ENCODE peak calls at places on chromosomes 6 and 20, in seven cellular contexts. Z is lower leg skin, H is endothelial cell of umbilical vein, U is adrenal gland, V is HCT116, C is WTC11, R is AG09309. K is an unnamed sample.

GRCh38 chr6:154261688-154262397 is 94.8 kb downstream of the IPCEF1 start:
- DNase-seq in Z (no peak), H (no peak), U (no peak), V (no peak), C (no peak), R (no peak), K (no peak)

GRCh38 chr6:90078513-90079289 is 184.4 kb downstream of the GJA10 start:
- DNase-seq in Z (no peak), H (no peak), U (no peak), V (no peak), C (no peak), R (no peak), K (no peak)

GRCh38 chr20:36277546-36277945 is 28.6 kb upstream of the DLGAP4 start:
- DNase-seq in Z (no peak), H (no peak), U (no peak), V (no peak), C (no peak), R (no peak), K (no peak)

GRCh38 chr6:148967546-148967945 is 220.7 kb downstream of the UST start:
- DNase-seq in Z (no peak), H (no peak), U (no peak), V (no peak), C (peak; percentile 41), R (no peak), K (no peak)

GRCh38 chr6:165834613-165835259 is 171.7 kb upstream of the PDE10A start:
- DNase-seq in Z (peak; percentile 26), H (no peak), U (no peak), V (no peak), C (no peak), R (no peak), K (no peak)

GRCh38 chr20:61041481-61041880 is 210.6 kb upstream of the CDH4 start:
- DNase-seq in Z (no peak), H (no peak), U (no peak), V (no peak), C (no peak), R (no peak), K (no peak)

GRCh38 chr6:2562721-2563120 is 188.0 kb downstream of the MYLK4 start:
- DNase-seq in Z (no peak), H (no peak), U (no peak), V (no peak), C (no peak), R (no peak), K (no peak)

GRCh38 chr20:52614036-52614863 is 357.9 kb upstream of the TSHZ2 start:
- DNase-seq in Z (no peak), H (peak; percentile 2), U (no peak), V (no peak), C (no peak), R (no peak), K (no peak)

GRCh38 chr6:107768044-107768443 is 56.1 kb downstream of the SCML4 start:
- DNase-seq in Z (no peak), H (no peak), U (no peak), V (no peak), C (no peak), R (no peak), K (no peak)

GRCh38 chr6:30884521-30885480 is 482 bp downstream of the DDR1 start:
- DNase-seq in Z (peak; percentile 54), H (no peak), U (peak; percentile 56), V (no peak), C (peak; percentile 57), R (no peak), K (peak; percentile 28)

DNA sequence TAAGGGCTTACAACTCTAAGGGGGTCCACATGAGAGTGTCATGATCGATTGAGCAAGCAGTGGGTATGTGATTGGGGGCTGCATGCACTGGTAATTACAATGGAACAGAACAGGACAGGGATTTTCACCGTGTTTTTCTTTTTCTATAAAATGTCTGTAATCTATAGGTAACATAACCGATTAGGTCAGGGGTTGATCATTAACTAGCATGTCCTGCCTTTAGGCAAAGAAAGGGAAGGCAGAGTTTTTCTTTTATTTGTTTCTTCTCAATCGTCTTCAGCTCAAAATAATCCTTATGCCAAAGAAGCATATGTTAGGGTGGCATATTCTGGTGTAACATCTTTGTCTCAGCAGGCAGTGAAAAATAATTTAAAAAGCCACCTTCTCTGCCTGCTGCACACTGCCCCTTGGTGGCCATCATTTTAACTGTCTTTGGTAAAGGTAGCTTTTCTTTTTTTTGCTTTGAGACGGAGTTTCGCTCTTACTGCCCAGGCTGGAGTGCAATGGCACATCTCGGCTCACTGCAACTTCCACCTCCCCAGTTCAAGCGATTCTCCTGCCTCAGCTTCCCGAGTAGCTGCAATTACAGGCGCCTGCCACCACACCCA is 9.7 kb upstream of the CEP43 start:
- DNase-seq in Z (no peak), H (peak; percentile 38), U (no peak), V (no peak), C (peak; percentile 16), R (no peak), K (no peak)
- TF ChIP-seq CTCF in Z (no peak), H (peak; percentile 24), U (peak; percentile 41), V (peak; percentile 57), C (no peak), R (peak; percentile 69), K (peak; percentile 58)

GRCh38 chr6:152355166-152355565 is 282.0 kb downstream of the SYNE1 start:
- DNase-seq in Z (no peak), H (no peak), U (no peak), V (no peak), C (no peak), R (no peak), K (no peak)

GRCh38 chr6:152356016-152356415 is 281.1 kb downstream of the SYNE1 start:
- DNase-seq in Z (no peak), H (no peak), U (no peak), V (no peak), C (no peak), R (no peak), K (no peak)

GRCh38 chr6:152360016-152360415 is 277.1 kb downstream of the SYNE1 start:
- DNase-seq in Z (no peak), H (no peak), U (no peak), V (no peak), C (no peak), R (no peak), K (no peak)

GRCh38 chr6:152353440-152353839 is 283.7 kb downstream of the SYNE1 start:
- DNase-seq in Z (no peak), H (no peak), U (no peak), V (no peak), C (no peak), R (no peak), K (no peak)

GRCh38 chr6:152356659-152357058 is 280.5 kb downstream of the SYNE1 start:
- DNase-seq in Z (no peak), H (peak; percentile 54), U (no peak), V (peak; percentile 27), C (no peak), R (peak; percentile 37), K (no peak)
- TF ChIP-seq CTCF in Z (no peak), H (no peak), U (no peak), V (peak; percentile 24), C (no peak), R (peak; percentile 28), K (peak; percentile 58)

GRCh38 chr20:49569403-49570115 is 1.6 kb upstream of the PTGIS start:
- DNase-seq in Z (no peak), H (no peak), U (no peak), V (no peak), C (no peak), R (no peak), K (no peak)
- TF ChIP-seq CTCF in Z (no peak), H (no peak), U (no peak), V (no peak), C (no peak), R (no peak), K (no peak)

GRCh38 chr20:58868795-58869194 is 16.3 kb downstream of the GNAS start:
- DNase-seq in Z (no peak), H (no peak), U (peak; percentile 33), V (no peak), C (no peak), R (no peak), K (peak; percentile 36)
- TF ChIP-seq CTCF in Z (no peak), H (no peak), U (peak; percentile 23), V (no peak), C (no peak), R (peak; percentile 32), K (peak; percentile 62)

DNA sequence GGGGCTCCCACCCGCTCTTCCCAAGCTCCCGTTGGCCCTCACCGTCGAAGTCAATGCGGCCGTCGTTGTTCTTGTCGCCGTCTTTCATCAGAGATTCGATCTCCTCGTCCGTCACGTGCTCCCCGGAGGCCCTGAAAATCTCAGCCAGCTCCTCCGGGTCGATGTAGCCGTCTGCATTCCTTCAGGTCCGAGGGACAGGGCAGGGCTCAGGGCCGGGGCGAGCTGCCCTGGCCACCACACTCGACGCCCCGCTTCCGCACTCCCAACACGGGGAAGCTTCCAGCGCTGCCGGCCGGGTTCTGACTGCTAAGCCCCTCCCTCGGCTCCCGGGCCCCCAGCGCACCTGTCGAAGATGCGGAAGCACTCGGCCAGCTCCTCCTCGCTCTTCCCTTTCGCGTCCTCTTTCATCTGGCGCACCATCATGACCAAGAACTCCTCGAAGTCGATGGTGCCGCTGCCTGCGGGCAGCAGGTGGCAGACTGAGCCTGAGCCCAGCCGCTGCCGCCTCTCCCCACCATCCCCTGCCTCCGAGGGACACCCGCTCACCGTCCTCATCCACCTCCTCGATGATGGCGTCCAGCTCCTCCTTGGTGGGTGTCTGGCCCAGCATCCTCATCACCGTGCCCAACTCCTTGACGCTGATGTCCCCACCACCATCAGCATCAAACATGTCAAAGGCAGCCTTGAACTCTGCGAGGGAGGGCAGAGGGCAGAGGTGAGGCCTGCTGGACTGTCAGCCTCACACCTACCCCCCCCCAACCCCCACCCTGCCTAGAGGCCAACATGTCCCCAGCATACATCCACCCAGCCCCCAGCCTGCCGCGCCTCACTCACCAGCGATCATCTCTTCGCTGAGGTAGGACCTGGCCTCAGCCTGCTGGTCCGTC is 2.9 kb downstream of the TNNC2 start:
- DNase-seq in Z (no peak), H (peak; percentile 46), U (peak; percentile 64), V (no peak), C (peak; percentile 81), R (no peak), K (no peak)
- TF ChIP-seq CTCF in Z (no peak), H (peak; percentile 40), U (peak; percentile 68), V (peak; percentile 31), C (no peak), R (peak; percentile 66), K (peak; percentile 37)

GRCh38 chr20:40880063-40880715 is 148.4 kb upstream of the TOP1 start:
- DNase-seq in Z (no peak), H (no peak), U (no peak), V (no peak), C (no peak), R (no peak), K (no peak)
- TF ChIP-seq CTCF in Z (no peak), H (no peak), U (no peak), V (no peak), C (no peak), R (no peak), K (no peak)